ENCODE peak calls at places on chromosomes 6 and 20, in four cellular contexts. T, J, A and D are unnamed samples.

GRCh38 chr6:109687271-109687721 is 3.7 kb downstream of the AK9 start:
- DNase-seq in T (no peak), J (no peak), A (no peak), D (no peak)

GRCh38 chr6:41373919-41374617 is 38.7 kb downstream of the NCR2 start:
- DNase-seq in T (no peak), J (peak), A (no peak), D (peak)

GRCh38 chr20:50649587-50649986 is 41.8 kb downstream of the RIPOR3 start:
- DNase-seq in T (no peak), J (peak), A (no peak), D (no peak)

GRCh38 chr6:21587182-21587924 is 6.2 kb upstream of the SOX4 start:
- DNase-seq in T (peak), J (peak), A (no peak), D (no peak)

GRCh38 chr20:50187403-50188051 is 3.1 kb upstream of the CEBPB start:
- DNase-seq in T (peak), J (no peak), A (no peak), D (no peak)

GRCh38 chr20:6277661-6278060 is 154.8 kb upstream of the FERMT1 start:
- DNase-seq in T (no peak), J (no peak), A (no peak), D (no peak)

GRCh38 chr20:62624325-62624690 is 18.0 kb upstream of the SLCO4A1 start:
- DNase-seq in T (peak), J (no peak), A (no peak), D (no peak)

GRCh38 chr6:170267688-170268087 is 23.2 kb downstream of the DLL1 start:
- DNase-seq in T (no peak), J (no peak), A (no peak), D (no peak)

GRCh38 chr6:7909323-7910276 is 988 bp downstream of the TXNDC5 start:
- DNase-seq in T (peak), J (peak), A (no peak), D (peak)

GRCh38 chr20:56978475-56978874 is 288.0 kb downstream of the BMP7 start:
- DNase-seq in T (no peak), J (no peak), A (no peak), D (no peak)

GRCh38 chr20:56979125-56979524 is 287.3 kb downstream of the BMP7 start:
- DNase-seq in T (no peak), J (no peak), A (no peak), D (no peak)

GRCh38 chr20:56975838-56976237 is 290.6 kb downstream of the BMP7 start:
- DNase-seq in T (no peak), J (no peak), A (no peak), D (no peak)

DNA sequence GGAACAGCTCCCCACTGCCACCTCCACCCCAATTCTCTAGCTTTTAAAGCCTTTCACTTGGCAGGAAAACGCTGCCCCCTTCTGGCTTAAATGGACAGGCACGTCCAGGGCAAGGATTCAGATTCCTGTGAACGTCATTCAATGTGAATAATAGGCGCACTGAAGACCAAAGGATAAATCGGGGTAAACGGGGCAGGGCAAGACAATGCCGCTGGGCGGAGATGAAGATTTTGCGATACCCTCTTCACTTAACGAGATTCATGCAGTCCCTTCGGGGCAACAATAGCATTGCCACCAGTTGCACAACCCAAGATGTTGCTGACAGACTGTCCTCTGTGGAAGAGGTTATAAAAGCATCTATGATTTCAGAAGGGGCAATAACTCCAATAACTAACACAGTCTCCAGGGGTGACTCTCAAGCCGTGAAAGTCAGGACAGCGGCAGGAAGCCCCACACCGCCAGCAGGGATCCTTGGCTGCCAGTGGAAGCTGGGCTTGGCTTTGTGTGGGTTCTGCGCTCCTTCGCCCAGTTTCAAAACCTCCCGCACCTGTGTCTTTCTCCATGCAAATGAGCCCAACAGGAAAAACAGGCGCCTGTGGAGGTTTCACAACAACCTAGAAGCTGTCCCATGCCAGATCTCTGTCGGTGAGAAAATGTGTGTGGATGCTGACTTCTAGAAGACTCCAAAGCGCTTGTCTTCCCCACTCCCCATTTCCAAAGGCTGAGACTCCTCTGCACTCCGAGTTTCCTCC is 291.8 kb downstream of the BMP7 start:
- DNase-seq in T (peak), J (no peak), A (no peak), D (peak)
- TF ChIP-seq TCF12 in T (no peak), J (no peak), A (no peak), D (peak)

GRCh38 chr6:3022765-3023662 is 23.3 kb downstream of the NQO2 start:
- DNase-seq in T (no peak), J (no peak), A (no peak), D (no peak)
- TF ChIP-seq TCF12 in T (no peak), J (no peak), A (no peak), D (peak)

DNA sequence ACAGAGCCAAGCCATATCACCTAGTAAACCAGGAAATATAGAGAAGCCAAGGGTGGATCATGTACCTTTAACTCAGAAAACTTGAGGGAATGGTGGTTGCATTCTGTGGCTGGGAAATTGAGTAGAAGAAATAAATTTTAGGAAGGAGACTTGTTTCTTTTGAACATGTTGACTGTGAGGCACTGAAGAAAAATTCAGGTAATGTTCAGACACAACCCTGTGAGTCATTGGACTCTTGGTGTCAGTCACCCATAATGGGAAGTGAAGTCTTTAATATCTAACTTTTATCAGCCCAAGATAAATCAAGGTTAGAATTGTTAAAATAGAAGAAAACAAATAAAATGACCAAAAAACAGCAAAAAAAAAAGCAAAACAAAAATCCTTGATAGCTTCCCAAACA is 98.8 kb upstream of the GRIK2 start:
- DNase-seq in T (no peak), J (no peak), A (no peak), D (no peak)
- TF ChIP-seq TCF12 in T (no peak), J (no peak), A (no peak), D (no peak)

GRCh38 chr6:72968704-72969103 is 256.6 kb downstream of the KHDC1L start:
- DNase-seq in T (no peak), J (no peak), A (no peak), D (no peak)
- TF ChIP-seq TCF12 in T (no peak), J (peak), A (no peak), D (no peak)

DNA sequence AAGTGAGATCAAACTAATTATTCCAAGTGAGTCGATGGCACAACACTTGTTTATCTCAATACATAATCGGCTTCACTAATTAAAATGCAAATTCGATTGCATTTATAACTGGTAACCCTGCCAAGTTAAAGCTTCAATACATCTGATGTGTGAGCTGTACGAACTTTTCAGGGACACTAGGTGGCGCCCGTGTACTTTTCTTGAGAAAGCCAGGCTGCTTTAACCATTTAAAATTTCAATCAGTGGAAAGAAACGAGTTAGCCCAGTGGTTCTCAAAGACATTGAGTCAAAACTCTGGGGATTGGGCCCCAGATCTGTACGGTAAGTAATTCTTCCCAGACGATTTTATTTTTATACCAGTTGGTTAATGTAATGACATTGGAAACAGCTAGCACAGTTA is 102.7 kb downstream of the LAMP5 start:
- DNase-seq in T (peak), J (peak), A (no peak), D (peak)
- TF ChIP-seq TCF12 in T (no peak), J (no peak), A (no peak), D (no peak)

DNA sequence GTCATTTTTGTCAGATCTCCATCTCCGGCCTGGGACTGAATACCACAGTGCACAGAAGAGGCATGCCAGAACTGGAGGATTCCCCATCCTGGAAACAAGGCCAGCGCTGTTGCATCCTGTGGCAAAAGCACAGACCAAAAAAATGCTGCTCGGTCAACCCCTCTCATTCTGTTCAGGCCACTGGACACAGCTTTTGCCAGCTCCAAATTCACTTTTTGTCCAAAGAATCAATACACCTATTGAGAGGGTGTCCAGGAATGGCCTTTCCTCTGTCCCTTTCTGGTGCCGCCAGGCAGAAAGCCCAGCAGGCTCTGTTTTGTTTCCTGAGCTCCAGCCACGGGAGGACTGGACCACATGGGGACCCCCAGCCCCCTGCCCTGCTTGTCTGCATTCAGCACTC is 176.3 kb downstream of the ID4 start:
- DNase-seq in T (no peak), J (no peak), A (no peak), D (no peak)
- TF ChIP-seq TCF12 in T (no peak), J (no peak), A (no peak), D (no peak)

DNA sequence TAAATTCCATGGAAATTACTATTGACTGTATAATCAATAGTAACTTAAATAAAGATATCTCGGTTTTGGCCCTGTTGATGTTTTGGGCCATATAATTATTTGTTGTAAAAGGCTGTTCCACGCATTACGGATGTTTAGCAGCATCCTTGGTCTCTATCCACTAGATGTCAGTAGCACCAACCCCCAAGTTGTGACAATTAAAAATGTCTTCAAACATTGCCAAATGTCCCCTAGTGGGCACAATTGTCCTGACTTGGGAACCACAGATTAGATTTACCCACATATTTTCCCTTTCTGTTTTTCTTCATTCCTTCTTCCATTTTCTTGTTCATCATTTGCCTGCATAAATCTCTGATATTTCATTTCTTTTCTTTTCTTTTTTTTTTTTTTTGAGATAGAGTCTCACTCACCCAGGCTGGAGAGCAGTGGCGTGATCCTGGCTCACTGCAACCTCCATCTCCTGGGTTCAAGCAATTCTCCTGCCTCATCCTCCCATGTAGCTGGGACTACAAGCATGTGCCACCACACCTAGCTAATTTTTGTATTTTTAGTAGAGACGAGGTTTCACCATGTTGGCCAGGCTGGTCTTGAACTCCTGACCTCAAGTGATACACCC is 13.6 kb upstream of the WFDC8 start:
- DNase-seq in T (peak), J (peak), A (no peak), D (no peak)
- TF ChIP-seq TCF12 in T (no peak), J (no peak), A (no peak), D (no peak)

DNA sequence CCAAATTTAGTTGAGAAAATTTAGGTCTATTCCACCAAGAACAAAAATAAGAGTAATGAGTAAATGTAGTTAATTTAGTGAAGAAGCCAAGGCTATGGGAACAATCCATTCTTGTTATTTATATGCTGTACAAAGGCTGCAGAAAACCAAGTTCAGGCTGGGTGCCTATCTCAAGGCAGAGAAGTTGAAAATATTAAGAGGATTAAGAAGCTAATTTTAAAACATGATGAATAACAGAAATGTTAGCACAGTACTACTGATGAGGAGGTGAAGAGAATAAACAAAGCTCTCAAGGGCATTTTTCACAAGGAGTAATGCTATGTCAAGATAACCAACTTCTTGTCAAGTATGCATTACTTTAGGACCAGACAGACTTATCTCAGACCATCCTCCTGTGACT is 68.6 kb downstream of the RCAN2 start:
- DNase-seq in T (no peak), J (no peak), A (no peak), D (no peak)
- TF ChIP-seq TCF12 in T (no peak), J (no peak), A (no peak), D (no peak)

GRCh38 chr20:24954151-24954550 is 5.1 kb downstream of the CST7 start:
- DNase-seq in T (no peak), J (no peak), A (no peak), D (no peak)

GRCh38 chr20:24953621-24954133 is 4.6 kb downstream of the CST7 start:
- DNase-seq in T (no peak), J (no peak), A (no peak), D (peak)

GRCh38 chr20:24953204-24953565 is 4.1 kb downstream of the CST7 start:
- DNase-seq in T (no peak), J (no peak), A (no peak), D (no peak)

GRCh38 chr20:24956001-24956761 is 7.1 kb downstream of the CST7 start:
- DNase-seq in T (no peak), J (no peak), A (no peak), D (no peak)

GRCh38 chr20:24955045-24955444 is 6.0 kb downstream of the CST7 start:
- DNase-seq in T (no peak), J (no peak), A (peak), D (peak)
- TF ChIP-seq TCF12 in T (no peak), J (no peak), A (no peak), D (no peak)